ENCODE peak calls at places on chromosomes 4 and X, in four cellular contexts. S is WTC11, A is K562, D is HepG2. N is an unnamed sample.

GRCh38 chrX:13085533-13085932 is 41.1 kb upstream of the FAM9C start:
- DNase-seq in S (no peak), A (no peak), D (no peak), N (no peak)

GRCh38 chrX:117120700-117121099 is 657.9 kb upstream of the CT83 start:
- DNase-seq in S (peak; percentile 8), A (no peak), D (no peak), N (no peak)

GRCh38 chr4:86895692-86896488 is 3.7 kb upstream of the C4orf36 start:
- DNase-seq in S (no peak), A (peak; percentile 52), D (peak; percentile 71), N (peak; percentile 41)

GRCh38 chr4:153296424-153296823 is 48.1 kb upstream of the MND1 start:
- DNase-seq in S (peak; percentile 17), A (no peak), D (no peak), N (no peak)

GRCh38 chrX:69133561-69134542 is 31.4 kb downstream of the PJA1 start:
- DNase-seq in S (peak; percentile 63), A (peak; percentile 54), D (peak; percentile 59), N (peak; percentile 81)

GRCh38 chr4:140068247-140068646 is 85.7 kb downstream of the MAML3 start:
- DNase-seq in S (no peak), A (no peak), D (no peak), N (no peak)

GRCh38 chr4:9996319-9997110 is 24.8 kb downstream of the SLC2A9 start:
- DNase-seq in S (no peak), A (no peak), D (no peak), N (no peak)

GRCh38 chr4:165204462-165204830 is 2.9 kb upstream of the KLHL2 start:
- DNase-seq in S (no peak), A (no peak), D (no peak), N (no peak)

GRCh38 chr4:81314897-81315470 is 100.0 kb upstream of the PRKG2 start:
- DNase-seq in S (no peak), A (no peak), D (no peak), N (no peak)

GRCh38 chr4:88575222-88575621 is 17.1 kb upstream of the HERC3 start:
- DNase-seq in S (no peak), A (no peak), D (no peak), N (no peak)

GRCh38 chr4:1043658-1044468 is 32.4 kb downstream of the FGFRL1 start:
- DNase-seq in S (peak; percentile 59), A (peak; percentile 96), D (peak; percentile 84), N (no peak)

GRCh38 chr4:85812776-85813175 is 337.8 kb downstream of the ARHGAP24 start:
- DNase-seq in S (no peak), A (no peak), D (no peak), N (no peak)

GRCh38 chr4:117893207-117893606 is 141.1 kb upstream of the NDST3 start:
- DNase-seq in S (no peak), A (no peak), D (no peak), N (no peak)

GRCh38 chrX:46935295-46935694 is 23.1 kb downstream of the JADE3 start:
- DNase-seq in S (no peak), A (no peak), D (peak; percentile 18), N (no peak)

GRCh38 chrX:134990475-134991473 is at the start of gene SMIM10:
- DNase-seq in S (peak; percentile 36), A (peak; percentile 86), D (no peak), N (peak; percentile 80)

GRCh38 chr4:73917081-73917501 is 47.9 kb downstream of the CXCL1 start:
- DNase-seq in S (no peak), A (no peak), D (no peak), N (no peak)
- TF ChIP-seq ELF4 in S (no peak), A (no peak), D (no peak), N (no peak)

DNA sequence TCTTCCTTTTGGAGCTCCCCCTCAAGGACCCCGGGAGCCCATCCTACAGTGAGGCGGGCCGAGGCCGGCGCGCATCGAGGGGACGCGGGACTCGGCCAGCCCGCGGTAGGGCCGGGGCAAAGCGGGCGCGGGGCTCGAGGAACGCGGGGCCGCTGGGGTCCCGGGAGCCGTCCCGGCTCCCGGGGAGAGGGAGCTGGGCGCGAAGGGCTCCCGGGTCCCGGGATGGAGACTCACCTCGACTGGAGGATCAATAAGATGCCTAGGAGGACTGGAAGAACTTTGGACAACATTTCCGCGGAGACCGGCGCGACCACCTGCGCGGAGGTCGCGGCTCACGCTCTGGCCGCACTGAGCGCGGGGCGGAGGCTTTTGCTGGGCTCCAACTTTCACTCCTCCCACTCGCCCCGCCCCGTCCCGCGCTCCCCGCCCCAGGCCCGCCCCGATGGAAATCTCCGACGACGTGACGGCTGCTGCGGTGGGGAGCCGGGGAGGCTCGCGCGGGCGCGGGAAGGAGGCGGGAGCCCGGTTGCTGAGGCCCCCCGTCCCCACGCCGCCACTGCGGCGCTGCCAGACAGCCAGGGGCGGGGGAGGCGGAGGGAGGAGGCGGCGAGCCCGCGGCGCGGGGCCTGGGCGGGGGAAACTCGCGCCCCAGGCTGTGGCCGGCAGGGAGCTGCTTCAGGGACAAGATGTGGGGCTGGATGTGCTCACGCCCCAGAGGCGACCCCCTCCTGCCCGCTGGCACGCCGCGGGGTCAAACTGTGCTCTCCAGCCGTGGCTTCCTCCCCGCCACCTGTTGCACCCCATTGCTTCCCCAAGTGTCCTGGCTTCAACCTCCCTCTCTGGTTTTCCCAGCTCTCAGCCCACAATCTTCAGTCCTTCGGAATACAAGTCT is at the start of gene GABRE:
- DNase-seq in S (peak; percentile 36), A (peak; percentile 85), D (no peak), N (peak; percentile 53)
- TF ChIP-seq ELF4 in S (no peak), A (no peak), D (no peak), N (no peak)

GRCh38 chrX:5681159-5681558 is 547.5 kb downstream of the NLGN4X start:
- DNase-seq in S (no peak), A (no peak), D (no peak), N (peak; percentile 12)
- TF ChIP-seq ELF4 in S (no peak), A (no peak), D (no peak), N (no peak)

GRCh38 chr4:111811661-111812060 is 333.6 kb upstream of the FAM241A start:
- DNase-seq in S (no peak), A (no peak), D (no peak), N (no peak)
- TF ChIP-seq ELF4 in S (no peak), A (no peak), D (no peak), N (no peak)

N was measured in HEK293T.